ENCODE peak calls at places on chromosome 19, in four cellular contexts. One of them, this sample, is unnamed.

GRCh38 chr19:38837304-38837626 is 5.7 kb upstream of the ECH1 start:
- DNase-seq in right cardiac atrium: no peak
- DNase-seq in A549: no peak
- DNase-seq in effector memory CD4-positive, alpha-beta T cell: no peak
- DNase-seq in this sample: no peak

GRCh38 chr19:55959996-55960675 is 12.5 kb downstream of the NLRP8 start:
- DNase-seq in effector memory CD4-positive, alpha-beta T cell: no peak
- DNase-seq in right cardiac atrium: no peak
- DNase-seq in A549: no peak
- DNase-seq in this sample: no peak

GRCh38 chr19:23802290-23802689 is 43.6 kb upstream of the ZNF681 start:
- DNase-seq in effector memory CD4-positive, alpha-beta T cell: no peak
- DNase-seq in A549: no peak
- DNase-seq in right cardiac atrium: no peak
- DNase-seq in this sample: no peak

GRCh38 chr19:32652893-32653625 is 21.9 kb downstream of the ANKRD27 start:
- DNase-seq in effector memory CD4-positive, alpha-beta T cell: no peak
- DNase-seq in A549: no peak
- DNase-seq in right cardiac atrium: peak; percentile 91
- DNase-seq in this sample: peak; percentile 5

GRCh38 chr19:55677572-55678028 is 2.6 kb downstream of the EPN1 start:
- DNase-seq in A549: no peak
- DNase-seq in effector memory CD4-positive, alpha-beta T cell: no peak
- DNase-seq in right cardiac atrium: peak; percentile 39
- DNase-seq in this sample: no peak

GRCh38 chr19:28960986-28961705 is 251.8 kb downstream of the UQCRFS1 start:
- DNase-seq in A549: no peak
- DNase-seq in effector memory CD4-positive, alpha-beta T cell: no peak
- DNase-seq in right cardiac atrium: no peak
- DNase-seq in this sample: no peak

GRCh38 chr19:23263396-23263795 is 13.2 kb upstream of the ZNF724 start:
- DNase-seq in A549: no peak
- DNase-seq in effector memory CD4-positive, alpha-beta T cell: no peak
- DNase-seq in right cardiac atrium: no peak
- DNase-seq in this sample: no peak

GRCh38 chr19:55493052-55493649 is 4.9 kb downstream of the SSC5D start:
- DNase-seq in effector memory CD4-positive, alpha-beta T cell: no peak
- DNase-seq in A549: no peak
- DNase-seq in right cardiac atrium: peak; percentile 76
- DNase-seq in this sample: no peak

GRCh38 chr19:53511933-53512374 is 26.0 kb upstream of the ZNF331 start:
- DNase-seq in effector memory CD4-positive, alpha-beta T cell: peak; percentile 6
- DNase-seq in A549: no peak
- DNase-seq in right cardiac atrium: peak; percentile 76
- DNase-seq in this sample: peak; percentile 29

GRCh38 chr19:32465176-32465575 is 59.6 kb downstream of the DPY19L3 start:
- DNase-seq in effector memory CD4-positive, alpha-beta T cell: no peak
- DNase-seq in right cardiac atrium: no peak
- DNase-seq in A549: no peak
- DNase-seq in this sample: no peak

GRCh38 chr19:5926641-5927438 is 12.8 kb downstream of the CAPS start:
- DNase-seq in A549: no peak
- DNase-seq in effector memory CD4-positive, alpha-beta T cell: no peak
- DNase-seq in right cardiac atrium: peak; percentile 79
- DNase-seq in this sample: no peak

GRCh38 chr19:7522923-7523667 is 671 bp downstream of the MCOLN1 start:
- DNase-seq in effector memory CD4-positive, alpha-beta T cell: no peak
- DNase-seq in A549: no peak
- DNase-seq in right cardiac atrium: no peak
- DNase-seq in this sample: no peak

GRCh38 chr19:31784631-31785237 is 435.5 kb upstream of the TSHZ3 start:
- DNase-seq in effector memory CD4-positive, alpha-beta T cell: no peak
- DNase-seq in A549: no peak
- DNase-seq in right cardiac atrium: no peak
- DNase-seq in this sample: no peak

GRCh38 chr19:46887240-46887782 is 26.5 kb downstream of the ARHGAP35 start:
- DNase-seq in A549: no peak
- DNase-seq in right cardiac atrium: no peak
- DNase-seq in effector memory CD4-positive, alpha-beta T cell: no peak
- DNase-seq in this sample: no peak

GRCh38 chr19:3785464-3785937 is 680 bp downstream of the MATK start:
- DNase-seq in right cardiac atrium: no peak
- DNase-seq in A549: no peak
- DNase-seq in effector memory CD4-positive, alpha-beta T cell: no peak
- DNase-seq in this sample: no peak

GRCh38 chr19:57708641-57709354 is at the start of gene ZNF154:
- DNase-seq in effector memory CD4-positive, alpha-beta T cell: peak; percentile 12
- DNase-seq in A549: no peak
- DNase-seq in right cardiac atrium: peak; percentile 70
- DNase-seq in this sample: no peak

GRCh38 chr19:58010507-58010906 is 7.9 kb upstream of the ZNF606 start:
- DNase-seq in A549: no peak
- DNase-seq in right cardiac atrium: no peak
- DNase-seq in effector memory CD4-positive, alpha-beta T cell: no peak
- DNase-seq in this sample: no peak

DNA sequence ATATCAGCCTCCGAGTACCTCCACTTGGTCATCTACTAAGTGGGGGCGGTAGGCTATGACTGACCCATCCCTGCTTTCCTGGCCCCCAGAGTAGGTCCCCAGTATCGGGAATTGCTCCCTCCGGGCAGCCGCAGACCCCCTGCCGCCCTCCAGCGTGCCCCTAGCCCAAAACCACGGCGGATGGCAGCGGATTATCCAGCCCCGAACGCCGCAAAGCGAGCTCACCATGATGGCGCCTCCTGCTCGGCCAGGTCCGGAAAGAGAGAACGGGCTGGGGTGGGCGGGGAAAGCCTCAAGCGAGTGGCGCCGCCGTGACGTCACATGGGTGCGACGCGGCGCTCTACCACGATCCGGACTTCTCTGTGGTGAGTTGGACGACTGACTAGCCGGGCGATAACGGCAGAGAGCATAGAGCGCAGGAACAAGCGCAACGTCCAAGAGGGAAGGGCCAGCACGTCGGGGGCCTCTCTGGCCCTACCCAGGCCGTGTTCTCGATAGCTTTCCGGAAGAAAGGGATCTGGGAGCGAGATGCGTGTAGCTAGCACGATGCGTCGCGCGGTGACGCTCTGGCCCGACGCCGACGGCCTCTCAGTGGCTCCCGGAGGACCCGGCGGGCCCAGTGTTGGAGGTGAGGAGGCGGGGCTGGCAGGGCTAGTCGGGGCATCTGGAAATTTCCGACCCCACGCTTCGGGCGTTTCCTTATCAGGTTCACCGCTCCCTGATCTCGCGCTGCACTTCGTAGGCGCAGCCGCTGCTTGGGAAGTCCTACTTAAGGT is at the start of the genes RPL18 and SPHK2:
- DNase-seq in right cardiac atrium: peak; percentile 99
- DNase-seq in effector memory CD4-positive, alpha-beta T cell: peak; percentile 90
- DNase-seq in A549: peak; percentile 99
- DNase-seq in this sample: peak; percentile 99
- H3K4me1 ChIP-seq in right cardiac atrium: peaks cover 5% of the 10 kb centered on the region
- H3K4me1 ChIP-seq in effector memory CD4-positive, alpha-beta T cell: peaks cover 42% of the 10 kb centered on the region
- H3K4me1 ChIP-seq in A549: peaks cover 50% of the 10 kb centered on the region
- H3K4me1 ChIP-seq in this sample: peaks cover 42% of the 10 kb centered on the region

DNA sequence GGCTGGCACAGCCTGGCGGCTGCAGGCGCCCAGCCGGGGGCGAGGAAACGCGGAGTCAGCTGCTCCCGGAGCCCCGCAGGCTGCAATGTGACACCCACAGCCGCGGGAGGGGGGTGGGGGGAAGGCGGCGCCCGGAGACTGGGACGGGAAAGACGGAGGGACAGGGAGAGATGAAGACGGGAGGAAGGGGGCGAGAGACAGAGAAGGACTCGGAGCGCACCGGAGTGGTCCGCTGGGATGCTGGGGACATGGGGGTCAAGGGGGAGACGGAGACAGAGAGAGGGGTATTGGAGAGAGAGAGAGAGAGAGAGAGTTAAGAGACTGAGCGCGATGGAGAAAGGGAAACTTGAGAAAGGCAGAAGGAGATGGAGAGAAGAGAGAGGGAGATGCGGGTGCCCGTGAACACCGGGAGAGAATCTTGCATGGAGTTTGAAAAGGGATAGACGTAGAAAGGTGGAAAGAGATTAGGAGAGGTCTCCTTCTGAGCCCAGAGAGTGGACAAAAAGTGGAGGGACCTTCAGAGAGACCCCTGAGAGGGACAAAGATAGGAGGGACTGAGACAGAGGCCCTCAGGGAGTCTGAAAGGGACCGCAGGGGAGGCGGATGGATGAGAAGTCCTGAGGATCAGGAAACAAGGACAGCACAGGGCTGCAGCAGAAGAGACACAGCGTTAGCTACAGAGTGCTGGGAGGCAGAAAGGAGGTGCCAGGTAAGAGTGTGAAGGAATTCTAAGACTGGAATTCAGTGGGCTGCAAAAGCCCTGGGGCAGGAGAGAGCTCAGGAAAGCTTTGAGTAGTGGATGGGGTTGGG is 1.0 kb downstream of the SCN1B start:
- DNase-seq in effector memory CD4-positive, alpha-beta T cell: no peak
- DNase-seq in A549: peak; percentile 68
- DNase-seq in right cardiac atrium: peak; percentile 85
- DNase-seq in this sample: no peak
- H3K4me3 ChIP-seq in effector memory CD4-positive, alpha-beta T cell: peak overlapping the region; percentile 42
- H3K4me3 ChIP-seq in A549: peak overlapping the region; percentile 73
- H3K4me3 ChIP-seq in right cardiac atrium: peak overlapping the region; percentile 90
- H3K4me3 ChIP-seq in this sample: peak overlapping the region; percentile 46

GRCh38 chr19:2043864-2044708 is 7.0 kb downstream of the MKNK2 start:
- DNase-seq in A549: no peak
- DNase-seq in right cardiac atrium: peak; percentile 66
- DNase-seq in effector memory CD4-positive, alpha-beta T cell: no peak
- DNase-seq in this sample: no peak

GRCh38 chr19:2044709-2045500 is 6.1 kb downstream of the MKNK2 start:
- DNase-seq in right cardiac atrium: no peak
- DNase-seq in effector memory CD4-positive, alpha-beta T cell: no peak
- DNase-seq in A549: no peak
- DNase-seq in this sample: no peak

GRCh38 chr19:2042485-2043268 is 8.4 kb downstream of the MKNK2 start:
- DNase-seq in effector memory CD4-positive, alpha-beta T cell: no peak
- DNase-seq in right cardiac atrium: peak; percentile 84
- DNase-seq in A549: no peak
- DNase-seq in this sample: no peak

GRCh38 chr19:2041686-2042484 is 9.2 kb downstream of the MKNK2 start:
- DNase-seq in right cardiac atrium: peak; percentile 100
- DNase-seq in effector memory CD4-positive, alpha-beta T cell: peak; percentile 100
- DNase-seq in A549: peak; percentile 87
- DNase-seq in this sample: no peak

GRCh38 chr19:2043269-2043641 is 7.8 kb downstream of the MKNK2 start:
- DNase-seq in right cardiac atrium: peak; percentile 74
- DNase-seq in A549: no peak
- DNase-seq in effector memory CD4-positive, alpha-beta T cell: no peak
- DNase-seq in this sample: no peak
- H3K4me1 ChIP-seq in right cardiac atrium: peaks cover 15% of the 10 kb centered on the region
- H3K4me1 ChIP-seq in A549: peaks cover 84% of the 10 kb centered on the region
- H3K4me1 ChIP-seq in effector memory CD4-positive, alpha-beta T cell: peaks cover 66% of the 10 kb centered on the region
- H3K4me1 ChIP-seq in this sample: peaks cover 8% of the 10 kb centered on the region

GRCh38 chr19:13506550-13506878 is 235 bp upstream of the CACNA1A start:
- DNase-seq in A549: no peak
- DNase-seq in right cardiac atrium: no peak
- DNase-seq in effector memory CD4-positive, alpha-beta T cell: no peak
- DNase-seq in this sample: no peak
- H3K4me3 ChIP-seq in A549: no peak overlapping the region
- H3K4me3 ChIP-seq in right cardiac atrium: peak overlapping the region; percentile 50
- H3K4me3 ChIP-seq in effector memory CD4-positive, alpha-beta T cell: no peak overlapping the region
- H3K4me3 ChIP-seq in this sample: no peak overlapping the region

GRCh38 chr19:9130965-9131364 is 4.2 kb upstream of the OR7G3 start:
- DNase-seq in effector memory CD4-positive, alpha-beta T cell: no peak
- DNase-seq in right cardiac atrium: no peak
- DNase-seq in A549: no peak
- DNase-seq in this sample: no peak
- H3K4me1 ChIP-seq in effector memory CD4-positive, alpha-beta T cell: no peaks in the 10 kb centered on the region
- H3K4me1 ChIP-seq in right cardiac atrium: no peaks in the 10 kb centered on the region
- H3K4me1 ChIP-seq in A549: no peaks in the 10 kb centered on the region
- H3K4me1 ChIP-seq in this sample: peaks cover 30% of the 10 kb centered on the region

DNA sequence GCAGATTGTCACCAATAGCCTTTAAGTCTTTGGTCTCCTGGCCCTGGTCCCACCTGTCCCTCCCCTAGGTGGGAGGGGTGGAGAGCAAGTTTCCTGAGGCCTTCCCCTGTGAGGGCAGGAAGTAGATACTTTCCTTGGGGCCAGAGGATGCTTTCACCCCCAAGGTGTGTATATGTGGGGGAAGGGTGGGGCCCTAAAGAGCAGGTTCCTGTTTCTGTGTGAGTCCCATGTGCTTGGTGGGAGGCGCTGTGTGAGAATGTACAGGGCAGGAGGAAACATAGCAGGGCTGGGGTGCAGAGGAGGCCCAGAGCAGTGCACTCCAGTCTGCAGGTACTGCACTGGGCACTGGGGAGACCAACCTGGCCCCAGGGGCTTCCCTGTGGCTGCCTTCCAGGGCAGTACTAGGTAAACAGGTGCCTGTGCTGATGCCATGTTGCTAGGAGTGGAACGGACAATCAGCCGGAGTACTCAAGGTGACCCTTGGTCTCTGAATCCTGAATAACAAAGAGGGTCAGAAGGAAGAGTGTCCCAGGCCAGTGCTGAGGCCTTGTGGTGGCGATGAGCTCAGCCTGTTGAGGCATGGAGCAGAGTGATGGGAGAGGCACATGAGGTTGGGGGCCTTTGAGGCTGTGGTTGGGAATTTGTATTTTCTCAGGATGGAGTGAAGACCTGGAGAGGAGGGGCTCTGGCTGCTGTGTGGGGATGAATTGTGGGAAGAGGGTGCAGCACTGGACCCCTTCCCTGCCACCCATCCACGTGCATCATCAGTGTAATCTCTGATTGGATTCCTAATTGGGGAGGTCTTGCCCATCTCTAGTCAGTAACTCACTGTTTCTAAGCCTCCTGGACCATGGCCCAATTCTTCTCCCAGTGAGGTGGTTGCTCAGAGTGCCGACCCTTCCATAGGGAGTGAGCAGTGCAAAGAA is 5.1 kb downstream of the EGLN2 start:
- DNase-seq in A549: no peak
- DNase-seq in right cardiac atrium: peak; percentile 78
- DNase-seq in effector memory CD4-positive, alpha-beta T cell: peak; percentile 66
- DNase-seq in this sample: no peak
- H3K4me3 ChIP-seq in A549: no peak overlapping the region
- H3K4me3 ChIP-seq in right cardiac atrium: no peak overlapping the region
- H3K4me3 ChIP-seq in effector memory CD4-positive, alpha-beta T cell: peak overlapping the region; percentile 26
- H3K4me3 ChIP-seq in this sample: no peak overlapping the region

This sample was measured in PC-9.